ENCODE peak calls at places on chromosomes 7 and 10, in five cellular contexts. R is stomach, W is MCF 10A, Z is neural crest cell, I is AG09309. Q is an unnamed sample.

GRCh38 chr7:69782917-69783684 is 184.8 kb downstream of the AUTS2 start:
- DNase-seq in R (no peak), W (no peak), Z (no peak), I (no peak), Q (no peak)

GRCh38 chr7:51352174-51353145 is 35.9 kb upstream of the COBL start:
- DNase-seq in R (no peak), W (no peak), Z (no peak), I (no peak), Q (no peak)

GRCh38 chr10:3332732-3333131 is 160.2 kb upstream of the PITRM1 start:
- DNase-seq in R (no peak), W (no peak), Z (no peak), I (no peak), Q (no peak)

GRCh38 chr10:104642001-104642270 is 846 bp downstream of the SORCS3 start:
- DNase-seq in R (no peak), W (no peak), Z (peak), I (no peak), Q (no peak)

GRCh38 chr7:81768951-81769778 is 682 bp downstream of the HGF start:
- DNase-seq in R (no peak), W (no peak), Z (no peak), I (no peak), Q (no peak)

GRCh38 chr7:98418636-98419315 is 17.9 kb upstream of the BAIAP2L1 start:
- DNase-seq in R (peak), W (peak), Z (no peak), I (peak), Q (no peak)

GRCh38 chr10:12957081-12957480 is 44.4 kb downstream of the CCDC3 start:
- DNase-seq in R (no peak), W (no peak), Z (no peak), I (no peak), Q (no peak)

GRCh38 chr7:102310414-102310815 is 23.7 kb downstream of the SH2B2 start:
- DNase-seq in R (no peak), W (no peak), Z (no peak), I (no peak), Q (no peak)

GRCh38 chr10:114389429-114389828 is 14.9 kb downstream of the AFAP1L2 start:
- DNase-seq in R (peak), W (peak), Z (no peak), I (no peak), Q (no peak)

GRCh38 chr7:44921607-44922350 is 36.4 kb upstream of the PURB start:
- DNase-seq in R (peak), W (peak), Z (peak), I (peak), Q (peak)

GRCh38 chr10:45006631-45007030 is 5.9 kb downstream of the ZNF22 start:
- DNase-seq in R (no peak), W (no peak), Z (no peak), I (no peak), Q (no peak)

GRCh38 chr7:964401-965231 is 10.1 kb upstream of the ADAP1 start:
- DNase-seq in R (no peak), W (peak), Z (no peak), I (peak), Q (no peak)

GRCh38 chr10:31522820-31523219 is 203.8 kb downstream of the ZEB1 start:
- DNase-seq in R (no peak), W (no peak), Z (no peak), I (no peak), Q (no peak)

GRCh38 chr7:82335927-82336326 is 107.7 kb downstream of the CACNA2D1 start:
- DNase-seq in R (no peak), W (peak), Z (no peak), I (no peak), Q (no peak)

GRCh38 chr7:155231241-155231800 is 66.4 kb upstream of the INSIG1 start:
- DNase-seq in R (no peak), W (no peak), Z (no peak), I (no peak), Q (no peak)

GRCh38 chr7:105639677-105640493 is 58.6 kb upstream of the EFCAB10 start:
- DNase-seq in R (no peak), W (no peak), Z (no peak), I (no peak), Q (no peak)

GRCh38 chr7:27169658-27170493 is 4.2 kb downstream of the HOXA10 start:
- DNase-seq in R (no peak), W (peak), Z (no peak), I (no peak), Q (no peak)

GRCh38 chr10:112953075-112953501 is 3.0 kb downstream of the TCF7L2 start:
- DNase-seq in R (no peak), W (peak), Z (peak), I (no peak), Q (peak)

DNA sequence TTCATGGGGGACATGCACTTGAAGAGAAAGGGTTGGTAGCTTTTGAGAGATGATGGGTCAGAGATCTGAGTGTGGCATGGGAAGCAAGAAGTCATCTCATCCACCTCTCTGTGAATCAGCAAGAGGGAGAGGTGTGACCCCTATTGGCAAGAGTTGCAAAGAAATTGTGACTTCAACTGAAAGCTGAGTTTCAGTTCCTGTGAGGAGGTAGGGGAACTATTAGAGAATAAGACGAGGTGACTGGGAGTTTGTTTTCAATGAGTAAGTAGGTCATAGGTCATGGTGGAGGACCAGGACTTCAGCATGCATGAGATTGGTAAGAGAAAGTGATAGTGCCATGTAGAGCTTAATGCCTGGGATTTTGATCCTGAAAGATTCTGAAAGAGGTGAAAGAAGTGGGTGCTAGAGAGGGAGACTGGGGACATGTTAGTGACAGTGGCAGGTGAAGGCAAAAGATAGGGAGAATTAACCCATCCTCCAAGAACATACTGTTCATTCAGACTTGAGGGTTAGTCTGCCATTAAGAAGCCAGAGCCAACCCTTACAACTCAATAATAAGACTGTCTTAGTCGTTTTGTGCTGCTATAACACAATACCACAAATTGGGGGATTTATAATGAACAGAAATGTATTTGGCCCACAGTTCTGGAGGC is 75.5 kb upstream of the CAPZA2 start:
- DNase-seq in R (no peak), W (peak), Z (no peak), I (no peak), Q (peak)
- TF ChIP-seq CTCF in R (no peak), W (peak), Z (no peak), I (peak), Q (no peak)

GRCh38 chr7:17646181-17646956 is 293.9 kb downstream of the SNX13 start:
- DNase-seq in R (no peak), W (peak), Z (no peak), I (no peak), Q (no peak)
- TF ChIP-seq CTCF in R (no peak), W (peak), Z (no peak), I (peak), Q (no peak)

GRCh38 chr10:21280037-21280436 is 245.4 kb downstream of the SKIDA1 start:
- DNase-seq in R (no peak), W (no peak), Z (no peak), I (no peak), Q (no peak)
- TF ChIP-seq CTCF in R (no peak), W (no peak), Z (no peak), I (no peak), Q (no peak)

GRCh38 chr7:156811706-156812105 is 81.3 kb downstream of the LMBR1 start:
- DNase-seq in R (no peak), W (no peak), Z (no peak), I (no peak), Q (no peak)

GRCh38 chr7:156820445-156821063 is 72.4 kb downstream of the LMBR1 start:
- DNase-seq in R (no peak), W (no peak), Z (no peak), I (no peak), Q (no peak)

GRCh38 chr7:156819733-156820295 is 73.2 kb downstream of the LMBR1 start:
- DNase-seq in R (no peak), W (no peak), Z (no peak), I (no peak), Q (no peak)

GRCh38 chr7:156818133-156818532 is 74.8 kb downstream of the LMBR1 start:
- DNase-seq in R (no peak), W (no peak), Z (no peak), I (no peak), Q (no peak)

GRCh38 chr7:156816943-156817572 is 75.9 kb downstream of the LMBR1 start:
- DNase-seq in R (no peak), W (peak), Z (no peak), I (no peak), Q (no peak)
- TF ChIP-seq CTCF in R (no peak), W (peak), Z (peak), I (peak), Q (peak)